ENCODE peak calls at places on chromosomes 2 and 18, in five cellular contexts. D, T, J, O and S are unnamed samples.

GRCh38 chr2:136178941-136179601 is 61.1 kb upstream of the CXCR4 start:
- DNase-seq in D (no peak), T (no peak), J (no peak), O (no peak), S (no peak)

GRCh38 chr2:69642709-69643601 is 584 bp downstream of the AAK1 start:
- DNase-seq in D (peak), T (peak), J (peak), O (peak), S (peak)

GRCh38 chr2:9428965-9429577 is 5.6 kb downstream of the CPSF3 start:
- DNase-seq in D (no peak), T (no peak), J (peak), O (no peak), S (no peak)

GRCh38 chr18:56645415-56646016 is 5.6 kb upstream of the WDR7 start:
- DNase-seq in D (peak), T (peak), J (no peak), O (peak), S (peak)

GRCh38 chr2:69955029-69955428 is 6.4 kb downstream of the ASPRV1 start:
- DNase-seq in D (no peak), T (no peak), J (no peak), O (no peak), S (no peak)

GRCh38 chr2:17646096-17646554 is 105.6 kb downstream of the VSNL1 start:
- DNase-seq in D (peak), T (peak), J (peak), O (peak), S (peak)

GRCh38 chr2:233838726-233839446 is 15.4 kb downstream of the HJURP start:
- DNase-seq in D (no peak), T (no peak), J (no peak), O (no peak), S (no peak)

GRCh38 chr18:26468931-26469340 is 79.4 kb downstream of the KCTD1 start:
- DNase-seq in D (peak), T (peak), J (no peak), O (peak), S (peak)

GRCh38 chr18:75810481-75810880 is 383.0 kb upstream of the SMIM21 start:
- DNase-seq in D (no peak), T (no peak), J (peak), O (no peak), S (no peak)

GRCh38 chr2:156483741-156484173 is 47.6 kb downstream of the GPD2 start:
- DNase-seq in D (no peak), T (no peak), J (peak), O (peak), S (peak)

GRCh38 chr18:60100805-60101204 is 201.0 kb downstream of the PMAIP1 start:
- DNase-seq in D (no peak), T (no peak), J (no peak), O (no peak), S (no peak)

GRCh38 chr2:176124358-176125214 is 2.1 kb downstream of the HOXD9 start:
- DNase-seq in D (no peak), T (no peak), J (no peak), O (no peak), S (no peak)
- TF ChIP-seq EZH2 in D (no peak), T (peak), J (no peak), O (no peak), S (no peak)

GRCh38 chr18:72541871-72542690 is 2.1 kb downstream of the CBLN2 start:
- DNase-seq in D (no peak), T (peak), J (no peak), O (no peak), S (peak)
- TF ChIP-seq EZH2 in D (no peak), T (peak), J (peak), O (no peak), S (no peak)

DNA sequence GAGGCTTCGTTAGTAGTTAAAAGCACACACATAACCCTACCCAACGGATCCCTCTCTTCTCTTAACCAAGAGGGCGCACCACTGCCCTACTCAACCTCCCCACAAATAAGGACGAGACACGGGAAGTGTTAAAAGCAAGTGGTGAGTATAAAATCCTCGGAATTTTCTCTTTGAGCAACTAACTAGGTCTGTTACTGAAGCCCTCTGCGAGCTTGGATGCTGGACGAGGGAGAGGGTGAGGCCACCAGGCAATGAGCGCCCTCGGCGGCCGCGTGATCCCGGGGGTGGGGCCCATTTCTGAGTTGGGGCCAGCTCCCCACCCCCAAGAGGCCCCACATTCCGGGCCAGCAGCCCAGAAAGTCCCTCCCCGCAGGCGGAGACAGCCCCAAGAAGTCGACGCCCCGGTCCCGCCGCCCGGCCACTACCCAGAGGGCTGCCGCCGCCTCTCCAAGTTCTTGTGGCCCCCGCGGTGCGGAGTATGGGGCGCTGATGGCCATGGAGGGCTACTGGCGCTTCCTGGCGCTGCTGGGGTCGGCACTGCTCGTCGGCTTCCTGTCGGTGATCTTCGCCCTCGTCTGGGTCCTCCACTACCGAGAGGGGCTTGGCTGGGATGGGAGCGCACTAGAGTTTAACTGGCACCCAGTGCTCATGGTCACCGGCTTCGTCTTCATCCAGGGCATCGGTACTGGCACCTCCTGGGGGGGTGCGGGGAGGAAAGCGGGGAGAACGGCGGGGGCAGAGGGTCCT is at the start of gene CYBRD1:
- DNase-seq in D (peak), T (peak), J (peak), O (no peak), S (peak)
- TF ChIP-seq EZH2 in D (no peak), T (peak), J (no peak), O (no peak), S (no peak)

DNA sequence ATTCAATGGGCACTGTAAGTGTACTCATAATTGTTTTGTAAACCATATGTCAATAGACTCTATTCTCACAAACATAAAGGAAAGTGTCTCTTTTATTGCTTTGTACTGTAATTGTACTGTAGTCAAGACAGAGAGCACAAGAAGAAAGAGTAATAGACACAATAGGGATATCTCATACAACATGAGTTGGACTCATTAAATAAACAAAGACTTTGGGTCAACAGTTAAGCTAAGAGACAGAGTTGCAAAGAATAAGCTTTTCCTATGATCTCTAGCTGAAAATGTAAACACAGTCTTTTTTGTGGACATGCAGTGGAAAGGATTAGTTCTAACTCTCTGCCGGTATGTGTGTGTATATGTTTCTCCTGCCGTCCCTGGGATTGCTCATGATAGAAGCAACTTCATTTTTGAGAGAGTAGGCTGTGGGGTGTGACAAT is 14.0 kb upstream of the KYNU start:
- DNase-seq in D (peak), T (no peak), J (peak), O (peak), S (peak)
- TF ChIP-seq EZH2 in D (no peak), T (no peak), J (no peak), O (no peak), S (no peak)

DNA sequence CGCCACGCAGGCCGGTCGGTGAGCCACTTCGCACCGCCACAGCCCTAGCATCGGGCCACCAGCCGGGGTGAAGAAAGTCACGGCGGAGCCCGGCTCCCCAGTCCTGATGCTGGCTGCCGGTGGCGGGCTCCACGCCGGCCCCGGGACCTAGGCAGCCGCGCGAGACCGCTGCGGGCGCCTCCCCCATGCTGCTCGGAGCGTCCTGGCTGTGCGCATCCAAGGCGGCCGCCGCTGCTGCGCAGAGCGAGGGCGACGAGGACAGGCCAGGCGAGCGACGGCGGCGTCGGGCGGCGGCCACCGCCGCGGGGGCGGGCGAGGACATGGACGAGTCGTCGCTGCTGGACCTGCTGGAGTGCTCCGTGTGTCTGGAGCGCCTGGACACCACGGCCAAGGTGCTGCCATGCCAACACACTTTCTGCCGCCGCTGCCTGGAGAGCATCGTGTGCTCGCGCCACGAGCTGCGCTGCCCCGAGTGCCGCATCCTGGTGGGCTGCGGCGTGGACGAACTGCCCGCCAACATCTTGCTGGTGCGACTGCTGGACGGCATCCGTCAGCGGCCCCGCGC is 433 bp downstream of the SH3RF3 start:
- DNase-seq in D (peak), T (peak), J (peak), O (peak), S (peak)
- TF ChIP-seq EZH2 in D (no peak), T (peak), J (no peak), O (no peak), S (no peak)

GRCh38 chr2:1227289-1227900 is 185.9 kb upstream of the TPO start:
- DNase-seq in D (no peak), T (no peak), J (no peak), O (no peak), S (no peak)
- TF ChIP-seq EZH2 in D (no peak), T (no peak), J (no peak), O (no peak), S (no peak)

GRCh38 chr2:222305510-222306392 is 7.0 kb upstream of the PAX3 start:
- DNase-seq in D (no peak), T (peak), J (peak), O (no peak), S (no peak)

GRCh38 chr2:222303045-222303827 is 4.4 kb upstream of the PAX3 start:
- DNase-seq in D (no peak), T (peak), J (no peak), O (no peak), S (no peak)

GRCh38 chr2:222304737-222305509 is 6.1 kb upstream of the PAX3 start:
- DNase-seq in D (no peak), T (peak), J (no peak), O (no peak), S (no peak)

GRCh38 chr2:222302178-222303018 is 3.6 kb upstream of the PAX3 start:
- DNase-seq in D (no peak), T (peak), J (peak), O (no peak), S (no peak)

DNA sequence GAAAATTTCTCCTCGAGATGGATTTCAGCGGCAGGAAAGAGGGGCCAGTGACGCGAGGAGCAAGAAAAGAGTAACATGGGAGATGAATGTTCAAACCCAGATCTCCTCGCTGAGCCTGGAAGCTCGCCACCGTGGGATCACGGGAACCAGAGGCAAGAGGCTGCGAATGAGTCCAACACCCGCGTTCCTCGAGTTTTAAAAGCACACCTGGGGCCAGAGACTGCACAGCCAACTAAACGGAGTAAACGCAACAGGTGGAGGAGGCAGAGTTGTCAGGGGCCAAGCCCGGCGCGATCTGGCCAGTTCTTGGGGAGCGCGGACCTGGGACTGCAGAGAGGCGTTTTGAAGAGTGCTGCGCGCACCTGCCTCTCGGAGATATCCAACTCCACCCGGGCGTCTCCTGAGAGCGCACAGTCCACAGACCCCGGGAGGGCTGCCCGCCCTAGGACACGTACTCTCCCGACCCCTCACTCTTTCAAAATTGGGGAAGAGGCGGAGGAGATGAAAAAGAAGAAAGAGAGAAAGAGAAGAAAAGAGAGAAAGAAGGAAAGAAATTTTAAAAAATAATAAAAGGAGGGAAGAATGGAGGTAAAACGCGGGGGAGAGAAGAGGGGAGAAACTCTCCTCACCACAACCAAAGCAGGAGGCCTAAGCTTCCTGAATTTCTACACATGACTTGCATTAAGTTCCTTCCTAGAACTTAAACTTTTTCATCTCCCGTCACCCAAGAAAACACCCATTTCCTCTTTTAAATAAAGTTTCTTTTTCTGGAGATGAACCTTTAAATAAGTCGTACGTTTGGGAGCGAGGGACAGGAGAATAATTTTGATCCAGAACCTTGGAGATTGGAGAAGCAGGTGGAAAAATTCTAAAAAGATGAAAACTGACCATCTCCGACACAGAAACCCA is 5.3 kb upstream of the PAX3 start:
- DNase-seq in D (no peak), T (peak), J (no peak), O (no peak), S (no peak)
- TF ChIP-seq EZH2 in D (peak), T (peak), J (peak), O (no peak), S (peak)

DNA sequence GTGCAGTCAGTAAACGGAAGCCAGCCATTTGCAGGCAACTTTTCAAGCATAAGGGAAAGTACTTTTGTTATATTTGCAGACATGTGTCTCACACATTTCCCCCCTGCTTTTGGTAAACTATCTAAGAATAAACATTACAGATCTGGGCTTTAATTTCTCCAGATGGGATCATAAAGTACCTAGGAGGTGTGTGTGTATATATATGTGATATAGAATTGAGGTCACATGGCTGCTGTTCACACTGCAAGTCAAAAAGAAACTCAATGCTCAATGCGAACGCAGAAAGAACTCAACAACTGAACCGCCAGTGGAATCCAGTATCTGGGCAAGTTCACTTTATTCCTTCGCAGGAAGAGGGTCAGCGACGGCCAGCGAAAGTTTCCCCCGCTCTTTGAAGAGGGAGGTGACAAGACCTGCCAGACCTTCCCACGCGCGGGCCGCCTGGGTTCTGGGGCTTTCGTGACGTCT is 17.7 kb downstream of the POU3F3 start:
- DNase-seq in D (no peak), T (no peak), J (no peak), O (no peak), S (no peak)
- TF ChIP-seq EZH2 in D (no peak), T (no peak), J (no peak), O (no peak), S (no peak)